ENCODE peak calls at places on chromosomes 6 and 20, in four cellular contexts. One of them, this sample, is unnamed.

GRCh38 chr20:44886276-44886671 is 769 bp downstream of the YWHAB start:
- DNase-seq in stimulated activated naive B cell treated with anti-CD40 and anti-IgM and Interleukin-4, amounts not matched to agents 10 μg/mL and 1 μg/mL and 100 μg/mL, for 72 hours: no peak
- DNase-seq in neuronal stem cell: no peak
- DNase-seq in glutamatergic neuron: no peak
- DNase-seq in this sample: peak

GRCh38 chr20:60718743-60719142 is 533.3 kb upstream of the CDH4 start:
- DNase-seq in stimulated activated naive B cell treated with anti-CD40 and anti-IgM and Interleukin-4, amounts not matched to agents 10 μg/mL and 1 μg/mL and 100 μg/mL, for 72 hours: no peak
- DNase-seq in neuronal stem cell: no peak
- DNase-seq in glutamatergic neuron: peak
- DNase-seq in this sample: peak

GRCh38 chr6:111658445-111659154 is 52.9 kb upstream of the TRAF3IP2 start:
- DNase-seq in stimulated activated naive B cell treated with anti-CD40 and anti-IgM and Interleukin-4, amounts not matched to agents 10 μg/mL and 1 μg/mL and 100 μg/mL, for 72 hours: no peak
- DNase-seq in neuronal stem cell: no peak
- DNase-seq in glutamatergic neuron: no peak
- DNase-seq in this sample: peak

GRCh38 chr20:32680544-32681174 is 6.9 kb upstream of the C20orf203 start:
- DNase-seq in stimulated activated naive B cell treated with anti-CD40 and anti-IgM and Interleukin-4, amounts not matched to agents 10 μg/mL and 1 μg/mL and 100 μg/mL, for 72 hours: no peak
- DNase-seq in neuronal stem cell: no peak
- DNase-seq in glutamatergic neuron: no peak
- DNase-seq in this sample: no peak

GRCh38 chr20:38842558-38842981 is 37.1 kb downstream of the PPP1R16B start:
- DNase-seq in stimulated activated naive B cell treated with anti-CD40 and anti-IgM and Interleukin-4, amounts not matched to agents 10 μg/mL and 1 μg/mL and 100 μg/mL, for 72 hours: peak
- DNase-seq in neuronal stem cell: no peak
- DNase-seq in glutamatergic neuron: no peak
- DNase-seq in this sample: no peak

GRCh38 chr6:148700047-148700712 is 46.6 kb upstream of the UST start:
- DNase-seq in stimulated activated naive B cell treated with anti-CD40 and anti-IgM and Interleukin-4, amounts not matched to agents 10 μg/mL and 1 μg/mL and 100 μg/mL, for 72 hours: no peak
- DNase-seq in neuronal stem cell: no peak
- DNase-seq in glutamatergic neuron: no peak
- DNase-seq in this sample: peak

GRCh38 chr6:156975414-156975813 is 198.2 kb downstream of the ARID1B start:
- DNase-seq in stimulated activated naive B cell treated with anti-CD40 and anti-IgM and Interleukin-4, amounts not matched to agents 10 μg/mL and 1 μg/mL and 100 μg/mL, for 72 hours: no peak
- DNase-seq in neuronal stem cell: no peak
- DNase-seq in glutamatergic neuron: no peak
- DNase-seq in this sample: no peak

GRCh38 chr6:45728674-45729073 is 287.0 kb downstream of the CLIC5 start:
- DNase-seq in stimulated activated naive B cell treated with anti-CD40 and anti-IgM and Interleukin-4, amounts not matched to agents 10 μg/mL and 1 μg/mL and 100 μg/mL, for 72 hours: no peak
- DNase-seq in neuronal stem cell: no peak
- DNase-seq in glutamatergic neuron: no peak
- DNase-seq in this sample: peak

GRCh38 chr20:16437387-16437990 is 135.8 kb downstream of the KIF16B start:
- DNase-seq in stimulated activated naive B cell treated with anti-CD40 and anti-IgM and Interleukin-4, amounts not matched to agents 10 μg/mL and 1 μg/mL and 100 μg/mL, for 72 hours: no peak
- DNase-seq in neuronal stem cell: no peak
- DNase-seq in glutamatergic neuron: no peak
- DNase-seq in this sample: no peak

GRCh38 chr6:112180095-112180820 is 74.1 kb downstream of the LAMA4 start:
- DNase-seq in stimulated activated naive B cell treated with anti-CD40 and anti-IgM and Interleukin-4, amounts not matched to agents 10 μg/mL and 1 μg/mL and 100 μg/mL, for 72 hours: peak
- DNase-seq in neuronal stem cell: peak
- DNase-seq in glutamatergic neuron: no peak
- DNase-seq in this sample: peak

GRCh38 chr6:161882196-161882595 is 608.3 kb upstream of the AGPAT4 start:
- DNase-seq in stimulated activated naive B cell treated with anti-CD40 and anti-IgM and Interleukin-4, amounts not matched to agents 10 μg/mL and 1 μg/mL and 100 μg/mL, for 72 hours: no peak
- DNase-seq in neuronal stem cell: no peak
- DNase-seq in glutamatergic neuron: peak
- DNase-seq in this sample: no peak

GRCh38 chr6:29426654-29427053 is 11.9 kb downstream of the OR12D1 start:
- DNase-seq in stimulated activated naive B cell treated with anti-CD40 and anti-IgM and Interleukin-4, amounts not matched to agents 10 μg/mL and 1 μg/mL and 100 μg/mL, for 72 hours: no peak
- DNase-seq in neuronal stem cell: no peak
- DNase-seq in glutamatergic neuron: no peak
- DNase-seq in this sample: no peak

GRCh38 chr6:170212051-170212756 is 78.7 kb downstream of the DLL1 start:
- DNase-seq in stimulated activated naive B cell treated with anti-CD40 and anti-IgM and Interleukin-4, amounts not matched to agents 10 μg/mL and 1 μg/mL and 100 μg/mL, for 72 hours: no peak
- DNase-seq in neuronal stem cell: no peak
- DNase-seq in glutamatergic neuron: peak
- DNase-seq in this sample: no peak

GRCh38 chr6:107304421-107305025 is 154.8 kb downstream of the PDSS2 start:
- DNase-seq in stimulated activated naive B cell treated with anti-CD40 and anti-IgM and Interleukin-4, amounts not matched to agents 10 μg/mL and 1 μg/mL and 100 μg/mL, for 72 hours: no peak
- DNase-seq in neuronal stem cell: no peak
- DNase-seq in glutamatergic neuron: no peak
- DNase-seq in this sample: no peak

GRCh38 chr6:56242343-56242742 is 5.0 kb downstream of the COL21A1 start:
- DNase-seq in stimulated activated naive B cell treated with anti-CD40 and anti-IgM and Interleukin-4, amounts not matched to agents 10 μg/mL and 1 μg/mL and 100 μg/mL, for 72 hours: no peak
- DNase-seq in neuronal stem cell: no peak
- DNase-seq in glutamatergic neuron: no peak
- DNase-seq in this sample: no peak

GRCh38 chr6:152587473-152587872 is 49.7 kb downstream of the SYNE1 start:
- DNase-seq in stimulated activated naive B cell treated with anti-CD40 and anti-IgM and Interleukin-4, amounts not matched to agents 10 μg/mL and 1 μg/mL and 100 μg/mL, for 72 hours: no peak
- DNase-seq in neuronal stem cell: no peak
- DNase-seq in glutamatergic neuron: no peak
- DNase-seq in this sample: no peak

GRCh38 chr6:53263915-53264314 is 84.8 kb downstream of the ELOVL5 start:
- DNase-seq in stimulated activated naive B cell treated with anti-CD40 and anti-IgM and Interleukin-4, amounts not matched to agents 10 μg/mL and 1 μg/mL and 100 μg/mL, for 72 hours: no peak
- DNase-seq in neuronal stem cell: no peak
- DNase-seq in glutamatergic neuron: no peak
- DNase-seq in this sample: peak